ENCODE peak calls at places on chromosomes 3 and 15, in six cellular contexts. H is stimulated activated naive CD8-positive, alpha-beta T cell treated with anti-CD3 and anti-CD28 coated beads, Interleukin-15, Interleukin-2, amounts not matched to agents 100 U/mL and 50 U/mL, for 24 hours; F is posterior cingulate gyrus; E is astrocyte of the spinal cord; A is hepatic stellate cell; R is RWPE1. Z is an unnamed sample.

GRCh38 chr3:187822402-187822801 is 77.1 kb upstream of the BCL6 start:
- DNase-seq in R (no peak), E (no peak), H (no peak), A (no peak), F (no peak), Z (no peak)

GRCh38 chr15:31256385-31257265 is 70.0 kb upstream of the KLF13 start:
- DNase-seq in E (no peak), R (no peak), A (no peak), F (no peak), H (no peak), Z (no peak)

GRCh38 chr15:65743637-65744252 is 48.3 kb downstream of the DENND4A start:
- DNase-seq in A (no peak), E (no peak), F (no peak), R (no peak), H (no peak), Z (no peak)

GRCh38 chr15:30872341-30872748 is 31.4 kb upstream of the FAN1 start:
- DNase-seq in E (peak), A (no peak), F (no peak), R (no peak), H (peak), Z (no peak)

GRCh38 chr15:51263726-51264125 is 74.7 kb downstream of the CYP19A1 start:
- DNase-seq in R (no peak), A (no peak), H (no peak), F (no peak), E (no peak), Z (no peak)

GRCh38 chr15:66233487-66234415 is 19.8 kb downstream of the MEGF11 start:
- DNase-seq in A (no peak), E (no peak), R (peak), F (no peak), H (peak), Z (no peak)

GRCh38 chr15:90564109-90564508 is 34.4 kb downstream of the CRTC3 start:
- DNase-seq in H (no peak), R (no peak), E (no peak), A (no peak), F (no peak), Z (peak)

GRCh38 chr15:57216288-57216687 is 160.0 kb upstream of the CGNL1 start:
- DNase-seq in F (no peak), H (no peak), R (peak), E (peak), A (no peak), Z (no peak)

GRCh38 chr3:197381371-197381770 is 83.0 kb upstream of the DLG1 start:
- DNase-seq in E (no peak), A (no peak), R (no peak), F (no peak), H (no peak), Z (no peak)

GRCh38 chr3:62562596-62562995 is 189.2 kb upstream of the FEZF2 start:
- DNase-seq in F (no peak), A (no peak), E (no peak), R (no peak), H (no peak), Z (no peak)

GRCh38 chr15:74794248-74794969 is 12.5 kb downstream of the CSK start:
- DNase-seq in H (no peak), A (no peak), F (no peak), E (no peak), R (no peak), Z (no peak)

GRCh38 chr15:101450561-101451145 is 38.9 kb downstream of the PCSK6 start:
- DNase-seq in H (no peak), R (no peak), E (no peak), F (no peak), A (no peak), Z (no peak)

GRCh38 chr3:70184105-70184504 is 128.3 kb downstream of the MDFIC2 start:
- DNase-seq in E (no peak), R (no peak), H (no peak), A (no peak), F (no peak), Z (no peak)

GRCh38 chr15:100601158-100601557 is 826 bp downstream of the LINS1 start:
- DNase-seq in H (peak), F (no peak), R (no peak), E (no peak), A (no peak), Z (peak)

GRCh38 chr15:59405079-59405478 is 32.4 kb upstream of the MYO1E start:
- DNase-seq in R (no peak), E (no peak), F (no peak), H (no peak), A (no peak), Z (no peak)

GRCh38 chr3:58585994-58586393 is 8.8 kb upstream of the FAM107A start:
- DNase-seq in F (no peak), R (no peak), A (no peak), H (no peak), E (no peak), Z (no peak)

GRCh38 chr15:28191832-28192231 is 92.7 kb upstream of the OCA2 start:
- DNase-seq in H (no peak), A (peak), F (peak), R (no peak), E (peak), Z (no peak)

GRCh38 chr3:129597087-129597791 is 9.2 kb downstream of the PLXND1 start:
- DNase-seq in R (no peak), A (peak), H (no peak), E (peak), F (peak), Z (no peak)

GRCh38 chr3:104805508-104805907 is 561.2 kb upstream of the ALCAM start:
- DNase-seq in E (no peak), A (no peak), F (no peak), R (no peak), H (no peak), Z (no peak)

GRCh38 chr3:192816274-192816853 is 89.0 kb upstream of the FGF12 start:
- DNase-seq in H (no peak), A (no peak), R (peak), F (no peak), E (peak), Z (no peak)

GRCh38 chr15:66905185-66905584 is 160.2 kb upstream of the SMAD3 start:
- DNase-seq in E (no peak), H (no peak), R (no peak), A (no peak), F (no peak), Z (no peak)

GRCh38 chr15:70094690-70095311 is 2.9 kb downstream of the TLE3 start:
- DNase-seq in R (no peak), H (no peak), F (no peak), E (no peak), A (no peak), Z (peak)

GRCh38 chr3:169822540-169822939 is 9.8 kb upstream of the LRRC34 start:
- DNase-seq in H (no peak), A (no peak), F (no peak), R (no peak), E (no peak), Z (no peak)

GRCh38 chr3:23888617-23889228 is 28.1 kb downstream of the NKIRAS1 start:
- DNase-seq in E (peak), A (no peak), H (no peak), R (peak), F (no peak), Z (no peak)

Z was measured in naive thymus-derived CD8-positive, alpha-beta T cell.